ENCODE peak calls at places on chromosome 1, in six cellular contexts. One of them, this sample, is unnamed.

GRCh38 chr1:93908394-93909145 is 660 bp downstream of the GCLM start:
- DNase-seq in OCI-LY7: peak; percentile 74
- DNase-seq in RWPE1: peak; percentile 28
- DNase-seq in heart left ventricle: peak; percentile 73
- DNase-seq in kidney: peak; percentile 87
- DNase-seq in glutamatergic neuron: peak; percentile 32
- DNase-seq in this sample: peak; percentile 39

GRCh38 chr1:158818560-158818959 is 12.6 kb upstream of the MNDA start:
- DNase-seq in OCI-LY7: no peak
- DNase-seq in RWPE1: no peak
- DNase-seq in heart left ventricle: no peak
- DNase-seq in kidney: no peak
- DNase-seq in glutamatergic neuron: no peak
- DNase-seq in this sample: no peak

GRCh38 chr1:223872308-223872878 is 26.6 kb upstream of the TP53BP2 start:
- DNase-seq in OCI-LY7: no peak
- DNase-seq in RWPE1: no peak
- DNase-seq in heart left ventricle: no peak
- DNase-seq in kidney: no peak
- DNase-seq in glutamatergic neuron: no peak
- DNase-seq in this sample: no peak

GRCh38 chr1:201072149-201072548 is 40.1 kb downstream of the CACNA1S start:
- DNase-seq in OCI-LY7: no peak
- DNase-seq in RWPE1: peak; percentile 86
- DNase-seq in heart left ventricle: no peak
- DNase-seq in kidney: no peak
- DNase-seq in glutamatergic neuron: no peak
- DNase-seq in this sample: no peak

GRCh38 chr1:115837762-115838421 is 3.0 kb downstream of the NHLH2 start:
- DNase-seq in OCI-LY7: no peak
- DNase-seq in RWPE1: no peak
- DNase-seq in heart left ventricle: no peak
- DNase-seq in kidney: peak; percentile 73
- DNase-seq in glutamatergic neuron: peak; percentile 67
- DNase-seq in this sample: no peak

GRCh38 chr1:218867941-218868656 is 305.6 kb upstream of the LYPLAL1 start:
- DNase-seq in OCI-LY7: no peak
- DNase-seq in RWPE1: no peak
- DNase-seq in heart left ventricle: no peak
- DNase-seq in kidney: no peak
- DNase-seq in glutamatergic neuron: no peak
- DNase-seq in this sample: no peak

GRCh38 chr1:24491577-24492360 is 10.9 kb upstream of the RCAN3 start:
- DNase-seq in OCI-LY7: no peak
- DNase-seq in RWPE1: no peak
- DNase-seq in heart left ventricle: no peak
- DNase-seq in kidney: no peak
- DNase-seq in glutamatergic neuron: no peak
- DNase-seq in this sample: no peak

GRCh38 chr1:1948783-1949182 is 29.7 kb upstream of the TMEM52 start:
- DNase-seq in OCI-LY7: no peak
- DNase-seq in RWPE1: no peak
- DNase-seq in heart left ventricle: no peak
- DNase-seq in kidney: no peak
- DNase-seq in glutamatergic neuron: no peak
- DNase-seq in this sample: no peak

GRCh38 chr1:32242341-32242851 is 4.6 kb upstream of the FAM167B start:
- DNase-seq in OCI-LY7: no peak
- DNase-seq in RWPE1: no peak
- DNase-seq in heart left ventricle: peak; percentile 71
- DNase-seq in kidney: no peak
- DNase-seq in glutamatergic neuron: no peak
- DNase-seq in this sample: no peak

GRCh38 chr1:201062511-201063189 is 39.1 kb upstream of the KIF21B start:
- DNase-seq in OCI-LY7: no peak
- DNase-seq in RWPE1: no peak
- DNase-seq in heart left ventricle: no peak
- DNase-seq in kidney: peak; percentile 49
- DNase-seq in glutamatergic neuron: no peak
- DNase-seq in this sample: no peak

GRCh38 chr1:229209816-229210215 is 61.1 kb upstream of the RAB4A start:
- DNase-seq in OCI-LY7: no peak
- DNase-seq in RWPE1: no peak
- DNase-seq in heart left ventricle: no peak
- DNase-seq in kidney: no peak
- DNase-seq in glutamatergic neuron: no peak
- DNase-seq in this sample: peak; percentile 60

GRCh38 chr1:18344755-18345154 is 136.0 kb upstream of the KLHDC7A start:
- DNase-seq in OCI-LY7: no peak
- DNase-seq in RWPE1: no peak
- DNase-seq in heart left ventricle: no peak
- DNase-seq in kidney: no peak
- DNase-seq in glutamatergic neuron: peak; percentile 70
- DNase-seq in this sample: no peak

GRCh38 chr1:153526132-153526543 is 9.7 kb downstream of the S100A6 start:
- DNase-seq in OCI-LY7: no peak
- DNase-seq in RWPE1: peak; percentile 47
- DNase-seq in heart left ventricle: no peak
- DNase-seq in kidney: no peak
- DNase-seq in glutamatergic neuron: no peak
- DNase-seq in this sample: peak; percentile 42

GRCh38 chr1:5513891-5514515 is 478.2 kb downstream of the NPHP4 start:
- DNase-seq in OCI-LY7: no peak
- DNase-seq in RWPE1: no peak
- DNase-seq in heart left ventricle: no peak
- DNase-seq in kidney: peak; percentile 69
- DNase-seq in glutamatergic neuron: no peak
- DNase-seq in this sample: no peak

GRCh38 chr1:3168678-3169077 is 99.7 kb downstream of the PRDM16 start:
- DNase-seq in OCI-LY7: no peak
- DNase-seq in RWPE1: no peak
- DNase-seq in heart left ventricle: no peak
- DNase-seq in kidney: no peak
- DNase-seq in glutamatergic neuron: no peak
- DNase-seq in this sample: no peak

GRCh38 chr1:159991513-159991912 is 37.5 kb upstream of the SLAMF9 start:
- DNase-seq in OCI-LY7: peak; percentile 8
- DNase-seq in RWPE1: no peak
- DNase-seq in heart left ventricle: no peak
- DNase-seq in kidney: no peak
- DNase-seq in glutamatergic neuron: no peak
- DNase-seq in this sample: peak; percentile 49

GRCh38 chr1:229286099-229286766 is 15.3 kb downstream of the RAB4A start:
- DNase-seq in OCI-LY7: no peak
- DNase-seq in RWPE1: no peak
- DNase-seq in heart left ventricle: no peak
- DNase-seq in kidney: no peak
- DNase-seq in glutamatergic neuron: no peak
- DNase-seq in this sample: no peak

GRCh38 chr1:31927661-31927980 is 10.5 kb downstream of the PTP4A2 start:
- DNase-seq in OCI-LY7: no peak
- DNase-seq in RWPE1: no peak
- DNase-seq in heart left ventricle: no peak
- DNase-seq in kidney: no peak
- DNase-seq in glutamatergic neuron: no peak
- DNase-seq in this sample: no peak

GRCh38 chr1:244970236-244970652 is 105.9 kb upstream of the HNRNPU start:
- DNase-seq in OCI-LY7: peak; percentile 80
- DNase-seq in RWPE1: peak; percentile 36
- DNase-seq in heart left ventricle: peak; percentile 92
- DNase-seq in kidney: peak; percentile 94
- DNase-seq in glutamatergic neuron: no peak
- DNase-seq in this sample: peak; percentile 92

GRCh38 chr1:15702722-15703550 is 18.8 kb downstream of the PLEKHM2 start:
- DNase-seq in OCI-LY7: no peak
- DNase-seq in RWPE1: peak; percentile 20
- DNase-seq in heart left ventricle: no peak
- DNase-seq in kidney: no peak
- DNase-seq in glutamatergic neuron: no peak
- DNase-seq in this sample: no peak

GRCh38 chr1:20366766-20367602 is 76.3 kb downstream of the VWA5B1 start:
- DNase-seq in OCI-LY7: peak; percentile 35
- DNase-seq in RWPE1: peak; percentile 76
- DNase-seq in heart left ventricle: peak; percentile 65
- DNase-seq in kidney: peak; percentile 76
- DNase-seq in glutamatergic neuron: peak; percentile 81
- DNase-seq in this sample: peak; percentile 67

GRCh38 chr1:86233406-86233805 is 76.8 kb upstream of the COL24A1 start:
- DNase-seq in OCI-LY7: peak; percentile 56
- DNase-seq in RWPE1: no peak
- DNase-seq in heart left ventricle: no peak
- DNase-seq in kidney: no peak
- DNase-seq in glutamatergic neuron: no peak
- DNase-seq in this sample: no peak

GRCh38 chr1:107019166-107019565 is 37.3 kb upstream of the PRMT6 start:
- DNase-seq in OCI-LY7: no peak
- DNase-seq in RWPE1: no peak
- DNase-seq in heart left ventricle: no peak
- DNase-seq in kidney: no peak
- DNase-seq in glutamatergic neuron: no peak
- DNase-seq in this sample: no peak

GRCh38 chr1:196546272-196547245 is 61.7 kb downstream of the KCNT2 start:
- DNase-seq in OCI-LY7: no peak
- DNase-seq in RWPE1: no peak
- DNase-seq in heart left ventricle: no peak
- DNase-seq in kidney: no peak
- DNase-seq in glutamatergic neuron: no peak
- DNase-seq in this sample: no peak

GRCh38 chr1:200892546-200892945 is 2.2 kb upstream of the INAVA start:
- DNase-seq in OCI-LY7: no peak
- DNase-seq in RWPE1: no peak
- DNase-seq in heart left ventricle: no peak
- DNase-seq in kidney: no peak
- DNase-seq in glutamatergic neuron: no peak
- DNase-seq in this sample: no peak

GRCh38 chr1:225554216-225554812 is 98.6 kb downstream of the ENAH start:
- DNase-seq in OCI-LY7: peak; percentile 56
- DNase-seq in RWPE1: peak; percentile 61
- DNase-seq in heart left ventricle: no peak
- DNase-seq in kidney: no peak
- DNase-seq in glutamatergic neuron: no peak
- DNase-seq in this sample: peak; percentile 31

GRCh38 chr1:171793656-171794055 is 12.2 kb downstream of the METTL13 start:
- DNase-seq in OCI-LY7: no peak
- DNase-seq in RWPE1: no peak
- DNase-seq in heart left ventricle: no peak
- DNase-seq in kidney: no peak
- DNase-seq in glutamatergic neuron: no peak
- DNase-seq in this sample: no peak

DNA sequence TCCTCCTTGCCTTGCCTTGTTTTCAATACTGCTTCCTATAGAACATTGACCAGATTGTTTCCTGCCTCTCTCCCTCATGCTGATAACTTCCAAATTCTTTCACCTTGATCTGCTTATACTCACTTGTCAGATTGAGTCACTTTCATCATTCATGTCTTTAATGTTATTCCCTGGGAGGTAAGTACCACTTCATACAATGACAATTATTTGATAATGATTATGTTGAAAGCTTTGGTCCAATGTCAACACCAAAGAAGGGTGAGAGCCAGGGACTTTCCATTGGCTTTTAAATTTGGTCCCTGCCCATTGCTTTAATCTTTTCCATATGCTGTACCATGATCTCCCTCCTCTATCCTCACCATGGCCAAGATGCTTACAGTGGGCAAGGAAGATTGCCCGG is 137.4 kb downstream of the SYT2 start:
- DNase-seq in OCI-LY7: no peak
- DNase-seq in RWPE1: no peak
- DNase-seq in heart left ventricle: no peak
- DNase-seq in kidney: no peak
- DNase-seq in glutamatergic neuron: no peak
- DNase-seq in this sample: no peak
- TF ChIP-seq CTCF in OCI-LY7: no peak
- TF ChIP-seq CTCF in RWPE1: no peak
- TF ChIP-seq CTCF in heart left ventricle: no peak
- TF ChIP-seq CTCF in kidney: no peak
- TF ChIP-seq CTCF in glutamatergic neuron: no peak
- TF ChIP-seq CTCF in this sample: no peak

DNA sequence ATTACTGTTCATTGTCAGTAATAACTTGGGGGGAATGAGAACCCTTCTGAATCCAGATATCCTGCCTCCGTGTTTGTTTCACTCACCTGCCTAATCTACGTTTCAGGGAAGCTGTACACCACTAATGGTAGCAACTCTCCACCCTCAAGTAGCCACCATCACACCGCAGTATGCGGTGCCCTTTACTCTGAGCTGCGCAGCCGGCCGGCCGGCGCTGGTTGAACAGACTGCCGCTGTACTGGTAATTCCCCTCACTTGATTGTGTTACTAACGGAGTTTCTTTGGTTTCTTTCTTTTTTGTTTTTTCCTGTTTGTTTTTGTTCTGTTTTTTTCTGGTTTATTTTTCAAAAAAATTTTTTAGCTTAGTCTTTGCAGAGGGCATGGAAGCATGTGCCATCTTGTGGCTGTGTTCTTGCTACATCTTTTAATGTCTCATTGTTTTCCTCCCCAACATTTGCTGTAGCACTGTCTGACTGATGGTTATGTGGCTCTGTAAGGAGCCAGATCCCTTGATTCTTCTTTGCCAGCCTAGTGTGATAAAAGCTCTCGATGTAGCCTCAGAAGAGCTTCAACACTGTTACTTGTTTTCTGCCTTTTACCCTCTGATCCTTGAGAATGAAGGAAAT is 15.9 kb upstream of the OLFML3 start:
- DNase-seq in OCI-LY7: peak; percentile 31
- DNase-seq in RWPE1: no peak
- DNase-seq in heart left ventricle: no peak
- DNase-seq in kidney: no peak
- DNase-seq in glutamatergic neuron: no peak
- DNase-seq in this sample: no peak
- TF ChIP-seq CTCF in OCI-LY7: peak; percentile 66
- TF ChIP-seq CTCF in RWPE1: no peak
- TF ChIP-seq CTCF in heart left ventricle: no peak
- TF ChIP-seq CTCF in kidney: no peak
- TF ChIP-seq CTCF in glutamatergic neuron: no peak
- TF ChIP-seq CTCF in this sample: no peak

GRCh38 chr1:97368296-97368695 is 552.5 kb downstream of the DPYD start:
- DNase-seq in OCI-LY7: no peak
- DNase-seq in RWPE1: no peak
- DNase-seq in heart left ventricle: no peak
- DNase-seq in kidney: no peak
- DNase-seq in glutamatergic neuron: no peak
- DNase-seq in this sample: no peak
- TF ChIP-seq CTCF in OCI-LY7: no peak
- TF ChIP-seq CTCF in RWPE1: no peak
- TF ChIP-seq CTCF in heart left ventricle: no peak
- TF ChIP-seq CTCF in kidney: no peak
- TF ChIP-seq CTCF in glutamatergic neuron: no peak
- TF ChIP-seq CTCF in this sample: no peak

DNA sequence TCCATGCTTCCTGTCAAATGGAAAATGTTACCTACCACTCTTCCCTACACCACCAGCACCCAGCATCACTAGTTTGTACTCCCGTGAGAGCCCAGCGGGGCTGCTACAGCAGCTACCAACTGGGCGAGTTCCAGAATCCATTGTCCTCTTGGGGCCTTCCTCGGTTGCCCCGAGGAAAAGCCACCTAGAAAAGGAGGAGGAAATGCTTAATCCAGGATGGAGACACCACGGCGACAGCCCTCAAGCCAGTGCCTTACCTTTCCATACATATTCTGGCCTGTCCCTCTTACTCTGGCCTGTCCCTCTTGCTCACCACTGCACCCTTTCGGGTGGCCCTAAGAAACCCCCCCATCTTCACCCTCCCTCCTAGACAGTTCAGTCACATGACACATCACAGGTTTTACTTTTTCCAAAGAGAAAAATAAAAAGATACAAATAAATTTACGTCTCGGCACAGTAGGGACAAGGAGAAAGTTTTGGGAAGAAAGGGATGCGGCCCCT is 478 bp downstream of the RIT1 start:
- DNase-seq in OCI-LY7: peak; percentile 31
- DNase-seq in RWPE1: peak; percentile 16
- DNase-seq in heart left ventricle: no peak
- DNase-seq in kidney: no peak
- DNase-seq in glutamatergic neuron: peak; percentile 24
- DNase-seq in this sample: peak; percentile 43
- TF ChIP-seq CTCF in OCI-LY7: peak; percentile 34
- TF ChIP-seq CTCF in RWPE1: no peak
- TF ChIP-seq CTCF in heart left ventricle: no peak
- TF ChIP-seq CTCF in kidney: no peak
- TF ChIP-seq CTCF in glutamatergic neuron: no peak
- TF ChIP-seq CTCF in this sample: no peak